ENCODE peak calls at places on chromosomes 1 and 21, in six cellular contexts. W, G, Y, O, K and F are unnamed samples.

GRCh38 chr1:17513131-17513530 is 26.4 kb upstream of the ARHGEF10L start:
- DNase-seq in W (no peak), G (no peak), O (no peak), K (no peak), Y (no peak), F (no peak)

GRCh38 chr1:154961207-154961496 is 430 bp downstream of the PYGO2 start:
- DNase-seq in K (no peak), G (no peak), O (no peak), W (no peak), Y (no peak), F (no peak)

GRCh38 chr1:168410464-168410863 is 129.8 kb downstream of the TBX19 start:
- DNase-seq in K (no peak), W (no peak), G (no peak), Y (no peak), O (no peak), F (no peak)

GRCh38 chr21:40754466-40754865 is 92.5 kb downstream of the DSCAM start:
- DNase-seq in K (no peak), W (no peak), G (no peak), Y (no peak), O (no peak), F (no peak)

GRCh38 chr1:46418976-46419375 is 24.9 kb downstream of the FAAH start:
- DNase-seq in O (no peak), K (no peak), G (no peak), Y (no peak), W (no peak), F (no peak)

GRCh38 chr21:31255036-31255435 is 89.0 kb downstream of the TIAM1 start:
- DNase-seq in Y (no peak), K (no peak), O (no peak), G (no peak), W (no peak), F (no peak)

GRCh38 chr1:33985656-33986055 is 121.8 kb downstream of the HMGB4 start:
- DNase-seq in G (no peak), W (peak; percentile 65), O (no peak), Y (no peak), K (no peak), F (no peak)

GRCh38 chr1:118944133-118944532 is 44.0 kb downstream of the TBX15 start:
- DNase-seq in K (no peak), O (no peak), G (no peak), Y (no peak), W (no peak), F (no peak)

GRCh38 chr1:37945743-37946702 is 830 bp downstream of the INPP5B start:
- DNase-seq in Y (no peak), O (peak; percentile 61), W (peak; percentile 46), K (peak; percentile 60), G (peak; percentile 68), F (peak; percentile 86)

GRCh38 chr1:202806845-202807366 is 1.3 kb downstream of the KDM5B start:
- DNase-seq in O (peak; percentile 23), G (no peak), W (no peak), Y (no peak), K (peak; percentile 27), F (peak; percentile 66)

GRCh38 chr1:41918450-41919043 is at the start of gene HIVEP3:
- DNase-seq in Y (no peak), O (no peak), K (peak; percentile 35), W (no peak), G (no peak), F (no peak)

GRCh38 chr1:203035111-203036000 is 9.1 kb downstream of the PPFIA4 start:
- DNase-seq in G (no peak), Y (no peak), W (no peak), O (no peak), K (no peak), F (no peak)

GRCh38 chr1:29639741-29640427 is 403.6 kb downstream of the PTPRU start:
- DNase-seq in O (no peak), G (no peak), Y (no peak), W (no peak), K (no peak), F (no peak)

GRCh38 chr21:36976882-36977651 is 10.6 kb upstream of the HLCS start:
- DNase-seq in W (no peak), K (peak; percentile 84), G (peak; percentile 46), Y (no peak), O (no peak), F (peak; percentile 80)

GRCh38 chr1:93253471-93253870 is 72.9 kb downstream of the CCDC18 start:
- DNase-seq in O (no peak), Y (no peak), G (no peak), K (no peak), W (no peak), F (no peak)

GRCh38 chr1:2956571-2956970 is 64.7 kb upstream of the ACTRT2 start:
- DNase-seq in G (no peak), K (no peak), O (no peak), W (no peak), Y (no peak), F (no peak)

GRCh38 chr1:152901631-152902030 is 6.7 kb upstream of the IVL start:
- DNase-seq in Y (no peak), O (no peak), K (no peak), W (no peak), G (no peak), F (no peak)

GRCh38 chr1:117607471-117607870 is 1.6 kb downstream of the TENT5C start:
- DNase-seq in G (peak; percentile 23), W (peak; percentile 75), O (no peak), K (no peak), Y (no peak), F (peak; percentile 69)

GRCh38 chr1:18928985-18929384 is 26.6 kb upstream of the ALDH4A1 start:
- DNase-seq in K (no peak), Y (no peak), G (no peak), O (no peak), W (no peak), F (no peak)

GRCh38 chr1:18927082-18927653 is 24.8 kb upstream of the ALDH4A1 start:
- DNase-seq in W (no peak), G (no peak), K (no peak), O (no peak), Y (no peak), F (no peak)

GRCh38 chr1:18928406-18928805 is 26.1 kb upstream of the ALDH4A1 start:
- DNase-seq in G (no peak), O (no peak), W (no peak), K (no peak), Y (no peak), F (no peak)

GRCh38 chr1:18927654-18928272 is 25.4 kb upstream of the ALDH4A1 start:
- DNase-seq in Y (no peak), O (no peak), K (no peak), W (no peak), G (no peak), F (no peak)

DNA sequence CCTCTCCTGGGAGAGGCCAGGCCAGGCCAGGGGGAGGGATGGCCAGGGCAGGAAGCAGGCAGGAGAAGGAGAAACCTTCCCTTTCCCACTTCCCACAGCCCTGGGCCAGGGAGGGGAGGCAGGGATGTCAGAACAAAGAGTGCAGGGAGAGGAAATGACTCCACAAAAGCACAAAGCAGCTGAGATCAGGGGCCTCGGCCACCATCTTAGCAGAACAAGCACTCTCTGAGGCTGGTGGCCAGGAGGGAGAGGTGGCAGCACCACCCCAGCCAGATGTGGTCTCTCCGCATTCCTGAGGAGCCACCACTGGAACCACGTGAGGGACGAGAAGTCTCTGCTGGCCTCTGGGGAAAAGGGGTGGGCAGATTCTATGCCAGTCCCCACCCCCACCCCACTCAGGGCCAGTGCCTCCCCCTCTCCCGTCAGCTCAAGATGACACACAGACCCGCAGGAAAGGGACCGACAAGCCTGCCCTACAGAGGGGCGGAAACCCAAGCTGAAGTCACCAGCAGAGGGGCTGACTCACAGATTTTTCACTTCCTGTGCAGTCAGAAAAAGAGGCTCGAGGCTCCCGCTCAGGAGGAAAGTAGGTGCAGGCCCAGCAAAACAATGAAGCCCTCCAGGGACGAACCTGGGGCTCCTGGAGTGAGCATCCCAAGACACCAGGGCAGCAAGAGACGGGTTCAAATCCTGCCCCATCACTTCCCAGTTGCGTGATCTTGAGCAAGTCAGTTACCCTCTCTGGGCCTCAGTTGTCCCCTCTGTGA is 24.1 kb upstream of the ALDH4A1 start:
- DNase-seq in K (peak; percentile 73), Y (peak; percentile 43), G (peak; percentile 71), O (peak; percentile 79), W (peak; percentile 57), F (no peak)
- TF ChIP-seq POLR2A in K (no peak), Y (no peak), G (no peak), O (no peak), W (no peak), F (no peak)

GRCh38 chr1:224503161-224504118 is 68.8 kb upstream of the WDR26 start:
- DNase-seq in W (peak; percentile 97), G (peak; percentile 63), K (peak; percentile 31), O (peak; percentile 88), Y (peak; percentile 42), F (peak; percentile 100)
- TF ChIP-seq POLR2A in W (no peak), G (no peak), K (no peak), O (no peak), Y (no peak), F (peak; percentile 67)

DNA sequence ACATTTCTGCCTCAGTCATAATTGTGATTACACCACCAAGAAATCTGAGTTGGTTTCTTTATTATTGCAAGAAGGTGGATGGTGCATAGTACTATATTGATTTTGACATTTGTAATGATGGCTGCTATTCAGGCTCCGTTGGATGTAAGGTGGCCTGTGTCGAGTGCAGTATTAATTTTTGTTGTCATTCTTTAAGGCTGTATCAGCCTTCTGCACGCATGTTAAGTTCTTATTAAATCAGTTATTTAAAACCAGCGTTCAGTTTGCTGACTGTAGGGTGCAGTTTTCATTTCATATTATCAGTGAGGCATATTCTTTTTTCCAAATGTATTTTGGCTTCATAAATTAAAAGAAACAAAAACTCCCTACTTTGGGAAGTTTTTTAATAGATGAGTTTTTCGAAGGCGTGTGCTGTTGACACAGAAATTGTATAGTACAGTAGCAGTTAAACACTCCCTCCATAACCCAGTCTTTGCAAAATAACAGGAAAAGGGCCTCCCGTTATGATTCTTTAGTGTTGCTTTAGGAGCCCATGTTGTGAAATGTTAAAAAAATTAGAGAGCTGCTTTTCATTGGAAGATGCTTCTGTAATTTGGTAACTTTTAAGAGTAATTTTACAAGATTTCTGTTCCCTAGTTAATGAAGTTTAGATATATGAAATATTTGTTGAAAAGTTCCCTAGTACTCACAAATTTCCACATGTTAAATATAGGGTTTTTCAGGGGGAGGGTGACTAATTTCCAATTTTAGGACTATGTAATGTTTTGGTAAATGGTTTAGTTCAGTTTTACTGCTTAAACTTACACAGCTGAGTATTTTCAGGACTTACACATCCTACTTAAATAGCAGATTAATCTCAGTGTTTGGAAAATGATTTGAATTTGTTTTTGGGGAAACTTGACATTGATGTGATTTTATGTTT is 1.9 kb downstream of the CAMSAP2 start:
- DNase-seq in K (no peak), G (no peak), Y (no peak), W (no peak), O (no peak), F (no peak)
- TF ChIP-seq POLR2A in K (no peak), G (no peak), Y (no peak), W (no peak), O (no peak), F (no peak)

GRCh38 chr1:183200451-183200850 is 14.4 kb downstream of the LAMC2 start:
- DNase-seq in G (no peak), K (no peak), Y (no peak), W (no peak), O (no peak), F (no peak)

GRCh38 chr1:183197762-183198161 is 11.7 kb downstream of the LAMC2 start:
- DNase-seq in O (no peak), K (no peak), Y (no peak), W (no peak), G (no peak), F (no peak)

GRCh38 chr1:183199304-183199703 is 13.2 kb downstream of the LAMC2 start:
- DNase-seq in Y (no peak), O (no peak), W (no peak), K (no peak), G (no peak), F (no peak)

GRCh38 chr1:183195146-183195571 is 9.1 kb downstream of the LAMC2 start:
- DNase-seq in Y (no peak), G (no peak), K (peak; percentile 42), O (no peak), W (no peak), F (no peak)

GRCh38 chr1:183198463-183198862 is 12.4 kb downstream of the LAMC2 start:
- DNase-seq in G (peak; percentile 80), W (no peak), K (peak; percentile 24), O (no peak), Y (no peak), F (no peak)
- TF ChIP-seq POLR2A in G (no peak), W (no peak), K (no peak), O (no peak), Y (no peak), F (no peak)